ENCODE peak calls at places on chromosome 10, in eight cellular contexts. D, I, P, N, U, L, Q and F are unnamed samples.

GRCh38 chr10:48211777-48212176 is 62.7 kb downstream of the FRMPD2 start:
- DNase-seq in D (no peak), I (no peak), P (no peak), N (no peak), U (no peak), L (no peak), Q (no peak), F (no peak)

GRCh38 chr10:63700209-63700934 is 179.2 kb downstream of the REEP3 start:
- DNase-seq in D (peak; percentile 89), I (no peak), P (peak; percentile 96), N (no peak), U (peak; percentile 76), L (peak; percentile 90), Q (no peak), F (peak; percentile 78)

GRCh38 chr10:93695720-93696119 is 6.7 kb downstream of the FRA10AC1 start:
- DNase-seq in D (no peak), I (no peak), P (no peak), N (no peak), U (no peak), L (no peak), Q (no peak), F (no peak)

GRCh38 chr10:107091126-107091525 is 73.4 kb downstream of the SORCS1 start:
- DNase-seq in D (no peak), I (no peak), P (no peak), N (no peak), U (no peak), L (no peak), Q (no peak), F (no peak)

GRCh38 chr10:114437456-114438292 is 33.4 kb upstream of the AFAP1L2 start:
- DNase-seq in D (no peak), I (no peak), P (peak; percentile 37), N (no peak), U (no peak), L (peak; percentile 49), Q (no peak), F (no peak)

GRCh38 chr10:87722716-87723115 is 63.0 kb downstream of the PAPSS2 start:
- DNase-seq in D (no peak), I (no peak), P (no peak), N (no peak), U (no peak), L (no peak), Q (no peak), F (no peak)

GRCh38 chr10:24503627-24504320 is 219.9 kb downstream of the ARHGAP21 start:
- DNase-seq in D (peak; percentile 14), I (no peak), P (peak; percentile 8), N (no peak), U (no peak), L (peak; percentile 59), Q (peak; percentile 87), F (no peak)

GRCh38 chr10:12533723-12534122 is 184.4 kb downstream of the CAMK1D start:
- DNase-seq in D (no peak), I (no peak), P (no peak), N (no peak), U (no peak), L (no peak), Q (no peak), F (no peak)

GRCh38 chr10:73076361-73077183 is 20.1 kb downstream of the P4HA1 start:
- DNase-seq in D (peak; percentile 70), I (no peak), P (peak; percentile 53), N (no peak), U (no peak), L (peak; percentile 48), Q (no peak), F (no peak)

GRCh38 chr10:49622426-49623425 is 8.9 kb downstream of the CHAT start:
- DNase-seq in D (no peak), I (no peak), P (no peak), N (no peak), U (no peak), L (no peak), Q (no peak), F (no peak)

GRCh38 chr10:114413398-114413797 is 9.1 kb upstream of the AFAP1L2 start:
- DNase-seq in D (no peak), I (no peak), P (peak; percentile 20), N (no peak), U (no peak), L (peak; percentile 98), Q (no peak), F (no peak)

GRCh38 chr10:77553966-77554365 is 83.6 kb downstream of the KCNMA1 start:
- DNase-seq in D (no peak), I (no peak), P (no peak), N (no peak), U (no peak), L (no peak), Q (no peak), F (no peak)

GRCh38 chr10:83612050-83612449 is 527.3 kb upstream of the GHITM start:
- DNase-seq in D (peak; percentile 5), I (no peak), P (peak; percentile 65), N (no peak), U (no peak), L (no peak), Q (no peak), F (no peak)

GRCh38 chr10:123995461-123996131 is 97.8 kb downstream of the CHST15 start:
- DNase-seq in D (peak; percentile 35), I (no peak), P (peak; percentile 90), N (no peak), U (no peak), L (peak; percentile 84), Q (peak; percentile 90), F (no peak)